ENCODE peak calls at places on chromosomes 2 and 18, in five cellular contexts. One of them, this sample, is unnamed. For H3K4me1, the result is how much of the 10 kb centered on the place peaks cover.

GRCh38 chr2:120053891-120054290 is 41.0 kb downstream of the EPB41L5 start:
- DNase-seq in adrenal gland: no peak
- DNase-seq in body of pancreas: no peak
- DNase-seq in right cardiac atrium: no peak
- DNase-seq in upper lobe of right lung: no peak
- DNase-seq in this sample: no peak

GRCh38 chr2:158719411-158719810 is 75.7 kb upstream of the DAPL1 start:
- DNase-seq in adrenal gland: no peak
- DNase-seq in body of pancreas: no peak
- DNase-seq in right cardiac atrium: no peak
- DNase-seq in upper lobe of right lung: no peak
- DNase-seq in this sample: no peak

GRCh38 chr2:240437181-240437860 is 1.9 kb downstream of the GPC1 start:
- DNase-seq in adrenal gland: peak
- DNase-seq in body of pancreas: peak
- DNase-seq in right cardiac atrium: peak
- DNase-seq in upper lobe of right lung: peak
- DNase-seq in this sample: peak

GRCh38 chr2:197427204-197427603 is 7.6 kb downstream of the SF3B1 start:
- DNase-seq in adrenal gland: no peak
- DNase-seq in body of pancreas: no peak
- DNase-seq in right cardiac atrium: no peak
- DNase-seq in upper lobe of right lung: no peak
- DNase-seq in this sample: no peak

GRCh38 chr2:137838255-137839092 is 125.8 kb upstream of the HNMT start:
- DNase-seq in adrenal gland: no peak
- DNase-seq in body of pancreas: no peak
- DNase-seq in right cardiac atrium: no peak
- DNase-seq in upper lobe of right lung: no peak
- DNase-seq in this sample: no peak

GRCh38 chr18:20966795-20967194 is 144.8 kb downstream of the ROCK1 start:
- DNase-seq in adrenal gland: no peak
- DNase-seq in body of pancreas: no peak
- DNase-seq in right cardiac atrium: no peak
- DNase-seq in upper lobe of right lung: no peak
- DNase-seq in this sample: no peak

GRCh38 chr2:30334738-30335426 is 103.5 kb downstream of the LBH start:
- DNase-seq in adrenal gland: no peak
- DNase-seq in body of pancreas: no peak
- DNase-seq in right cardiac atrium: no peak
- DNase-seq in upper lobe of right lung: no peak
- DNase-seq in this sample: no peak

GRCh38 chr2:20818820-20819219 is 4.1 kb downstream of the LDAH start:
- DNase-seq in adrenal gland: no peak
- DNase-seq in body of pancreas: no peak
- DNase-seq in right cardiac atrium: no peak
- DNase-seq in upper lobe of right lung: no peak
- DNase-seq in this sample: no peak

GRCh38 chr2:233326500-233326899 is 18.9 kb downstream of the SAG start:
- DNase-seq in adrenal gland: no peak
- DNase-seq in body of pancreas: no peak
- DNase-seq in right cardiac atrium: no peak
- DNase-seq in upper lobe of right lung: no peak
- DNase-seq in this sample: no peak

GRCh38 chr2:233329489-233330135 is 22.0 kb downstream of the SAG start:
- DNase-seq in adrenal gland: no peak
- DNase-seq in body of pancreas: no peak
- DNase-seq in right cardiac atrium: no peak
- DNase-seq in upper lobe of right lung: no peak
- DNase-seq in this sample: no peak

GRCh38 chr2:233325814-233326213 is 18.2 kb downstream of the SAG start:
- DNase-seq in adrenal gland: no peak
- DNase-seq in body of pancreas: no peak
- DNase-seq in right cardiac atrium: no peak
- DNase-seq in upper lobe of right lung: no peak
- DNase-seq in this sample: no peak

GRCh38 chr2:233331536-233331935 is 22.8 kb upstream of the DGKD start:
- DNase-seq in adrenal gland: peak
- DNase-seq in body of pancreas: peak
- DNase-seq in right cardiac atrium: peak
- DNase-seq in upper lobe of right lung: peak
- DNase-seq in this sample: no peak

DNA sequence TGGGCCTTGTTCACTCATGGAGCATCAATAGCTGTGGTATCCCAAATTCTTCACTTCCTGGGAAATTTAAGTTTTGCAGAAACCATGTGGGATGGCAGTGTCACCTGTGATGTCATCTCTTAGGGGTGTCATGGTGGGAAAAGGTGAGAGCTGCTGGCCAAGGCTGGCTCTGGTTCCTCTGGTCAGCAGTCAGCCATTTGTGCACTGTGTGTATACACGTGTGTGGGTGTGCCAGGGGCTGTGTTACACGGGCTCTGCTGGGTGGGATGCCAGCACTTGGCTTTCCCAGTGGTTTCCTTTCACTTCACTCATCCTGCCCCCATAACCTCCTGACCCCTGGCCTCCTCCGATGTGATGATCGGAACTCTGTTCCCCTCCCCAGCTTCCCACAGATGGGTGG is 21.3 kb downstream of the SAG start:
- DNase-seq in adrenal gland: no peak
- DNase-seq in body of pancreas: no peak
- DNase-seq in right cardiac atrium: no peak
- DNase-seq in upper lobe of right lung: no peak
- DNase-seq in this sample: no peak
- H3K4me1 ChIP-seq in adrenal gland: under half
- H3K4me1 ChIP-seq in body of pancreas: under half
- H3K4me1 ChIP-seq in right cardiac atrium: under half
- H3K4me1 ChIP-seq in upper lobe of right lung: under half
- H3K4me1 ChIP-seq in this sample: under half

GRCh38 chr2:219436491-219436890 is 1.8 kb downstream of the SPEG start:
- DNase-seq in adrenal gland: no peak
- DNase-seq in body of pancreas: no peak
- DNase-seq in right cardiac atrium: no peak
- DNase-seq in upper lobe of right lung: no peak
- DNase-seq in this sample: no peak
- H3K4me3 ChIP-seq in adrenal gland: no peak
- H3K4me3 ChIP-seq in body of pancreas: no peak
- H3K4me3 ChIP-seq in right cardiac atrium: no peak
- H3K4me3 ChIP-seq in upper lobe of right lung: no peak
- H3K4me3 ChIP-seq in this sample: no peak

GRCh38 chr2:27294928-27295327 is 12.7 kb downstream of the TRIM54 start:
- DNase-seq in adrenal gland: no peak
- DNase-seq in body of pancreas: no peak
- DNase-seq in right cardiac atrium: no peak
- DNase-seq in upper lobe of right lung: no peak
- DNase-seq in this sample: no peak
- H3K4me1 ChIP-seq in adrenal gland: under half
- H3K4me1 ChIP-seq in body of pancreas: under half
- H3K4me1 ChIP-seq in right cardiac atrium: under half
- H3K4me1 ChIP-seq in upper lobe of right lung: under half
- H3K4me1 ChIP-seq in this sample: under half

GRCh38 chr18:3914833-3915598 is 465.0 kb downstream of the TGIF1 start:
- DNase-seq in adrenal gland: no peak
- DNase-seq in body of pancreas: no peak
- DNase-seq in right cardiac atrium: no peak
- DNase-seq in upper lobe of right lung: no peak
- DNase-seq in this sample: no peak

GRCh38 chr18:3919396-3920061 is 469.6 kb downstream of the TGIF1 start:
- DNase-seq in adrenal gland: peak
- DNase-seq in body of pancreas: no peak
- DNase-seq in right cardiac atrium: no peak
- DNase-seq in upper lobe of right lung: no peak
- DNase-seq in this sample: no peak

GRCh38 chr18:3914116-3914515 is 464.1 kb downstream of the TGIF1 start:
- DNase-seq in adrenal gland: no peak
- DNase-seq in body of pancreas: no peak
- DNase-seq in right cardiac atrium: no peak
- DNase-seq in upper lobe of right lung: no peak
- DNase-seq in this sample: no peak

GRCh38 chr18:3912705-3913104 is 462.7 kb downstream of the TGIF1 start:
- DNase-seq in adrenal gland: no peak
- DNase-seq in body of pancreas: no peak
- DNase-seq in right cardiac atrium: no peak
- DNase-seq in upper lobe of right lung: no peak
- DNase-seq in this sample: no peak

DNA sequence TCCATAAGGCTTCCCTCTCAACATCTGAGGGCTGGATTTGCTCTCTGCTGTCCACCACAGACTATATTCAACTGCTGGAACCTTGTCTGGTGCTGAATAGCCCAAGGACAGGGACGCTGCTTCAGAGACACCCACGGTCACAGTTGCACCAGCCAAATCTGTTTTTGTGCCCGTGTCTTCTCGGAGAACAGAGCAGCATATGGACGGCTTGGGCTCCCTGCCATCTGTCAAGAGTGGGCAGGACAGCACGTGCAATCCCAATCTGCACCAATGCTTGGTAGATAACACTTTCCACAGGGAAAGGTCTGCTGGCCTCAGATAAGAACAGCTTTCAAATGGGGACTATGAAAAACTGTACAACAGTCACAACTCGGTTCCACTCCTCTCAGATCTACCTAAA is 466.1 kb downstream of the TGIF1 start:
- DNase-seq in adrenal gland: peak
- DNase-seq in body of pancreas: no peak
- DNase-seq in right cardiac atrium: peak
- DNase-seq in upper lobe of right lung: no peak
- DNase-seq in this sample: no peak
- H3K4me3 ChIP-seq in adrenal gland: no peak
- H3K4me3 ChIP-seq in body of pancreas: no peak
- H3K4me3 ChIP-seq in right cardiac atrium: no peak
- H3K4me3 ChIP-seq in upper lobe of right lung: no peak
- H3K4me3 ChIP-seq in this sample: no peak

GRCh38 chr2:144455979-144456378 is 63.9 kb downstream of the ZEB2 start:
- DNase-seq in adrenal gland: no peak
- DNase-seq in body of pancreas: no peak
- DNase-seq in right cardiac atrium: no peak
- DNase-seq in upper lobe of right lung: no peak
- DNase-seq in this sample: no peak
- H3K4me1 ChIP-seq in adrenal gland: half or more
- H3K4me1 ChIP-seq in body of pancreas: under half
- H3K4me1 ChIP-seq in right cardiac atrium: under half
- H3K4me1 ChIP-seq in upper lobe of right lung: half or more
- H3K4me1 ChIP-seq in this sample: under half

GRCh38 chr2:42792087-42792582 is 248 bp downstream of the HAAO start:
- DNase-seq in adrenal gland: no peak
- DNase-seq in body of pancreas: no peak
- DNase-seq in right cardiac atrium: no peak
- DNase-seq in upper lobe of right lung: no peak
- DNase-seq in this sample: no peak
- H3K4me3 ChIP-seq in adrenal gland: peak
- H3K4me3 ChIP-seq in body of pancreas: peak
- H3K4me3 ChIP-seq in right cardiac atrium: peak
- H3K4me3 ChIP-seq in upper lobe of right lung: peak
- H3K4me3 ChIP-seq in this sample: no peak

GRCh38 chr2:238288650-238289573 is 502 bp upstream of the PER2 start:
- DNase-seq in adrenal gland: peak
- DNase-seq in body of pancreas: peak
- DNase-seq in right cardiac atrium: peak
- DNase-seq in upper lobe of right lung: peak
- DNase-seq in this sample: peak
- H3K4me1 ChIP-seq in adrenal gland: under half
- H3K4me1 ChIP-seq in body of pancreas: half or more
- H3K4me1 ChIP-seq in right cardiac atrium: under half
- H3K4me1 ChIP-seq in upper lobe of right lung: under half
- H3K4me1 ChIP-seq in this sample: under half

This sample was measured in BE2C.